ENCODE peak calls at places on chromosome 18, in seven cellular contexts. O is M059J, U is AG08396, C is ureter, V is naive B cell, R is HFF-Myc, K is AG10803. H is an unnamed sample.

GRCh38 chr18:63148449-63149199 is 170.9 kb downstream of the BCL2 start:
- DNase-seq in V (no peak), O (no peak), K (peak), C (no peak), U (peak), R (no peak), H (peak)

GRCh38 chr18:55641501-55641900 is 53.5 kb upstream of the TCF4 start:
- DNase-seq in C (no peak), U (no peak), R (no peak), O (no peak), V (no peak), K (peak), H (no peak)

GRCh38 chr18:76972241-76972640 is 149.9 kb downstream of the ZNF236 start:
- DNase-seq in R (no peak), K (no peak), V (no peak), U (no peak), C (no peak), O (no peak), H (no peak)

GRCh38 chr18:47817017-47817911 is 113.2 kb downstream of the SMAD2 start:
- DNase-seq in C (no peak), U (no peak), R (no peak), K (peak), V (no peak), O (peak), H (no peak)

GRCh38 chr18:67672142-67672541 is 155.6 kb upstream of the DSEL start:
- DNase-seq in K (peak), U (no peak), V (no peak), O (peak), R (no peak), C (no peak), H (no peak)

GRCh38 chr18:8151176-8151575 is 458.1 kb upstream of the RAB12 start:
- DNase-seq in C (no peak), K (no peak), U (no peak), O (peak), V (no peak), R (no peak), H (no peak)

GRCh38 chr18:37253424-37254255 is 312.0 kb downstream of the CELF4 start:
- DNase-seq in U (peak), K (no peak), O (no peak), V (peak), R (no peak), C (no peak), H (no peak)

GRCh38 chr18:47265197-47265596 is 13.7 kb upstream of the SKOR2 start:
- DNase-seq in R (peak), K (peak), V (no peak), C (no peak), U (peak), O (peak), H (no peak)

GRCh38 chr18:4878480-4878879 is 318.6 kb downstream of the AKAIN1 start:
- DNase-seq in O (no peak), C (no peak), U (no peak), V (no peak), R (no peak), K (no peak), H (no peak)

GRCh38 chr18:59461171-59461570 is 102.1 kb upstream of the LMAN1 start:
- DNase-seq in R (no peak), K (no peak), U (no peak), O (no peak), V (no peak), C (no peak), H (no peak)

GRCh38 chr18:28823506-28824182 is 646.7 kb upstream of the CDH2 start:
- DNase-seq in O (peak), R (no peak), K (no peak), U (no peak), C (no peak), V (no peak), H (no peak)

GRCh38 chr18:64165906-64166305 is 17.0 kb upstream of the LINC00305 start:
- DNase-seq in V (no peak), U (no peak), R (no peak), O (no peak), K (peak), C (no peak), H (no peak)

GRCh38 chr18:10213526-10213925 is 240.9 kb upstream of the APCDD1 start:
- DNase-seq in K (peak), R (no peak), C (no peak), V (peak), U (no peak), O (peak), H (peak)

GRCh38 chr18:13446581-13447470 is 228.3 kb downstream of the LDLRAD4 start:
- DNase-seq in C (peak), O (no peak), U (no peak), R (no peak), K (no peak), V (no peak), H (peak)

GRCh38 chr18:34370704-34371405 is 146.1 kb upstream of the NOL4 start:
- DNase-seq in V (no peak), K (no peak), U (no peak), C (no peak), O (peak), R (no peak), H (no peak)

GRCh38 chr18:79405781-79406575 is 10.2 kb downstream of the NFATC1 start:
- DNase-seq in O (no peak), C (peak), R (no peak), V (peak), U (no peak), K (no peak), H (no peak)